ENCODE peak calls at places on chromosomes 5 and 9, in six cellular contexts. U is stromal cell of bone marrow, X is KBM-7, I is caudate nucleus, J is amniotic stem cell, H is AG08396. R is an unnamed sample.

GRCh38 chr5:151471276-151471675 is 23.9 kb downstream of the SLC36A1 start:
- DNase-seq in U (no peak), X (no peak), I (no peak), J (no peak), H (no peak), R (no peak)

GRCh38 chr9:126112135-126112720 is 214.4 kb upstream of the MVB12B start:
- DNase-seq in U (no peak), X (no peak), I (no peak), J (no peak), H (no peak), R (no peak)

GRCh38 chr5:32933692-32934091 is 222.6 kb downstream of the NPR3 start:
- DNase-seq in U (no peak), X (no peak), I (no peak), J (no peak), H (no peak), R (no peak)

GRCh38 chr5:126686451-126687126 is 85.8 kb downstream of the PHAX start:
- DNase-seq in U (no peak), X (peak), I (no peak), J (no peak), H (no peak), R (no peak)

GRCh38 chr5:51961154-51961562 is 577.9 kb downstream of the ISL1 start:
- DNase-seq in U (no peak), X (no peak), I (no peak), J (no peak), H (no peak), R (no peak)

GRCh38 chr5:151248651-151249050 is 4.3 kb upstream of the GM2A start:
- DNase-seq in U (no peak), X (no peak), I (no peak), J (no peak), H (no peak), R (no peak)

GRCh38 chr9:129242971-129243561 is 65.0 kb upstream of the IER5L start:
- DNase-seq in U (peak), X (no peak), I (no peak), J (no peak), H (no peak), R (no peak)

GRCh38 chr5:38853753-38854470 is 8.1 kb downstream of the OSMR start:
- DNase-seq in U (peak), X (no peak), I (no peak), J (peak), H (peak), R (no peak)

GRCh38 chr5:96017951-96018350 is 56.3 kb upstream of the ELL2 start:
- DNase-seq in U (peak), X (no peak), I (no peak), J (peak), H (peak), R (no peak)

GRCh38 chr5:31378838-31379237 is 153.1 kb downstream of the DROSHA start:
- DNase-seq in U (peak), X (no peak), I (no peak), J (no peak), H (peak), R (no peak)

GRCh38 chr5:172994405-172994804 is 10.8 kb downstream of the ATP6V0E1 start:
- DNase-seq in U (no peak), X (no peak), I (no peak), J (no peak), H (no peak), R (no peak)

GRCh38 chr5:107331882-107332281 is 338.9 kb downstream of the EFNA5 start:
- DNase-seq in U (no peak), X (no peak), I (no peak), J (no peak), H (no peak), R (no peak)

GRCh38 chr5:177131711-177132503 is 1.7 kb upstream of the NSD1 start:
- DNase-seq in U (no peak), X (no peak), I (peak), J (no peak), H (no peak), R (peak)

GRCh38 chr9:31248156-31248555 is 1136.3 kb upstream of the ACO1 start:
- DNase-seq in U (no peak), X (no peak), I (no peak), J (no peak), H (no peak), R (no peak)

GRCh38 chr5:144205141-144205551 is 34.5 kb downstream of the KCTD16 start:
- DNase-seq in U (peak), X (no peak), I (peak), J (peak), H (peak), R (no peak)

GRCh38 chr9:68914751-68915150 is 99.2 kb downstream of the PRKACG start:
- DNase-seq in U (no peak), X (no peak), I (no peak), J (no peak), H (no peak), R (no peak)